ENCODE peak calls at places on chromosomes 16 and 17, in four cellular contexts. R, X, Z and J are unnamed samples.

GRCh38 chr17:40992666-40993065 is 1.3 kb downstream of the KRTAP3-3 start:
- DNase-seq in R (no peak), X (no peak), Z (no peak), J (no peak)

GRCh38 chr17:2034157-2034556 is 4.2 kb downstream of the DPH1 start:
- DNase-seq in Z (no peak), R (no peak), X (no peak), J (no peak)

GRCh38 chr17:28879886-28880571 is 17.5 kb downstream of the FLOT2 start:
- DNase-seq in R (no peak), X (no peak), Z (no peak), J (no peak)

GRCh38 chr16:86901483-86901882 is 323.1 kb downstream of the FOXL1 start:
- DNase-seq in R (no peak), Z (no peak), X (no peak), J (no peak)

GRCh38 chr17:51435641-51436091 is 175.3 kb downstream of the UTP18 start:
- DNase-seq in X (no peak), R (no peak), Z (peak; percentile 78), J (no peak)

GRCh38 chr17:50943575-50943933 is 77.4 kb upstream of the TOB1 start:
- DNase-seq in R (peak; percentile 70), Z (no peak), X (no peak), J (no peak)

GRCh38 chr16:22948058-22948602 is 134.2 kb downstream of the HS3ST2 start:
- DNase-seq in X (peak; percentile 43), Z (no peak), R (peak; percentile 59), J (no peak)

GRCh38 chr17:65595071-65595655 is 33.7 kb upstream of the AXIN2 start:
- DNase-seq in X (no peak), Z (no peak), R (no peak), J (no peak)

GRCh38 chr17:61139219-61139618 is 260.4 kb upstream of the TBX2 start:
- DNase-seq in R (no peak), Z (no peak), X (peak; percentile 57), J (no peak)

GRCh38 chr17:50618941-50619340 is 15.7 kb upstream of the ABCC3 start:
- DNase-seq in R (no peak), Z (no peak), X (no peak), J (no peak)

GRCh38 chr17:2058521-2059124 is 3.7 kb downstream of the HIC1 start:
- DNase-seq in X (peak; percentile 89), R (peak; percentile 93), Z (no peak), J (no peak)

GRCh38 chr17:82338858-82339633 is 5.5 kb upstream of the SECTM1 start:
- DNase-seq in Z (peak; percentile 36), R (no peak), X (peak; percentile 70), J (no peak)

GRCh38 chr16:9297437-9298113 is 206.1 kb downstream of the HAPSTR1 start:
- DNase-seq in R (no peak), X (no peak), Z (peak; percentile 61), J (no peak)

GRCh38 chr16:30091474-30092372 is at the start of gene TBX6:
- DNase-seq in X (peak; percentile 96), R (peak; percentile 98), Z (peak; percentile 98), J (peak; percentile 77)

GRCh38 chr16:8047711-8048110 is 542.6 kb downstream of the TMEM114 start:
- DNase-seq in X (no peak), Z (no peak), R (no peak), J (no peak)

GRCh38 chr16:10405386-10405939 is 19.6 kb downstream of the ATF7IP2 start:
- DNase-seq in Z (no peak), R (no peak), X (no peak), J (no peak)

GRCh38 chr17:39357978-39358377 is 43.4 kb downstream of the FBXL20 start:
- DNase-seq in X (no peak), Z (peak; percentile 1), R (no peak), J (no peak)